ENCODE peak calls at places on chromosomes 7 and 10, in five cellular contexts. One of them, this sample, is unnamed.

GRCh38 chr7:24701232-24701898 is 55.9 kb downstream of the GSDME start:
- DNase-seq in PC-9: peak
- DNase-seq in mammary epithelial cell: peak
- DNase-seq in cardiac muscle cell: peak
- DNase-seq in tibial artery: no peak
- DNase-seq in this sample: peak

GRCh38 chr10:23951841-23952240 is 257.1 kb upstream of the KIAA1217 start:
- DNase-seq in PC-9: no peak
- DNase-seq in mammary epithelial cell: no peak
- DNase-seq in cardiac muscle cell: no peak
- DNase-seq in tibial artery: no peak
- DNase-seq in this sample: no peak

GRCh38 chr7:141374425-141374824 is 176.8 kb upstream of the AGK start:
- DNase-seq in PC-9: no peak
- DNase-seq in mammary epithelial cell: no peak
- DNase-seq in cardiac muscle cell: no peak
- DNase-seq in tibial artery: no peak
- DNase-seq in this sample: no peak

GRCh38 chr10:85604884-85605283 is 761.7 kb downstream of the GRID1 start:
- DNase-seq in PC-9: no peak
- DNase-seq in mammary epithelial cell: no peak
- DNase-seq in cardiac muscle cell: no peak
- DNase-seq in tibial artery: no peak
- DNase-seq in this sample: no peak

GRCh38 chr10:49115015-49115795 is at the start of gene VSTM4:
- DNase-seq in PC-9: no peak
- DNase-seq in mammary epithelial cell: no peak
- DNase-seq in cardiac muscle cell: peak
- DNase-seq in tibial artery: no peak
- DNase-seq in this sample: no peak

GRCh38 chr10:131426530-131426898 is 115.0 kb upstream of the TCERG1L start:
- DNase-seq in PC-9: no peak
- DNase-seq in mammary epithelial cell: no peak
- DNase-seq in cardiac muscle cell: no peak
- DNase-seq in tibial artery: no peak
- DNase-seq in this sample: no peak

GRCh38 chr7:79454325-79454960 is 976 bp upstream of the MAGI2 start:
- DNase-seq in PC-9: no peak
- DNase-seq in mammary epithelial cell: no peak
- DNase-seq in cardiac muscle cell: peak
- DNase-seq in tibial artery: peak
- DNase-seq in this sample: peak

GRCh38 chr7:43294080-43294630 is 181.7 kb downstream of the HECW1 start:
- DNase-seq in PC-9: no peak
- DNase-seq in mammary epithelial cell: peak
- DNase-seq in cardiac muscle cell: peak
- DNase-seq in tibial artery: no peak
- DNase-seq in this sample: peak

GRCh38 chr10:30062582-30062981 is 3.2 kb upstream of the JCAD start:
- DNase-seq in PC-9: no peak
- DNase-seq in mammary epithelial cell: no peak
- DNase-seq in cardiac muscle cell: no peak
- DNase-seq in tibial artery: no peak
- DNase-seq in this sample: no peak

GRCh38 chr10:46523119-46523880 is 33.2 kb downstream of the GPRIN2 start:
- DNase-seq in PC-9: no peak
- DNase-seq in mammary epithelial cell: peak
- DNase-seq in cardiac muscle cell: peak
- DNase-seq in tibial artery: peak
- DNase-seq in this sample: peak

GRCh38 chr10:11095374-11095785 is 77.7 kb downstream of the CELF2 start:
- DNase-seq in PC-9: no peak
- DNase-seq in mammary epithelial cell: no peak
- DNase-seq in cardiac muscle cell: no peak
- DNase-seq in tibial artery: no peak
- DNase-seq in this sample: no peak

GRCh38 chr7:120043250-120043649 is 229.7 kb upstream of the KCND2 start:
- DNase-seq in PC-9: no peak
- DNase-seq in mammary epithelial cell: no peak
- DNase-seq in cardiac muscle cell: no peak
- DNase-seq in tibial artery: no peak
- DNase-seq in this sample: no peak

GRCh38 chr10:1420663-1421362 is 316.5 kb downstream of the ADARB2 start:
- DNase-seq in PC-9: no peak
- DNase-seq in mammary epithelial cell: peak
- DNase-seq in cardiac muscle cell: no peak
- DNase-seq in tibial artery: no peak
- DNase-seq in this sample: peak

GRCh38 chr10:63554666-63555065 is 33.5 kb downstream of the REEP3 start:
- DNase-seq in PC-9: peak
- DNase-seq in mammary epithelial cell: peak
- DNase-seq in cardiac muscle cell: peak
- DNase-seq in tibial artery: no peak
- DNase-seq in this sample: peak

GRCh38 chr7:47893721-47894365 is 54.4 kb downstream of the PKD1L1 start:
- DNase-seq in PC-9: no peak
- DNase-seq in mammary epithelial cell: peak
- DNase-seq in cardiac muscle cell: no peak
- DNase-seq in tibial artery: no peak
- DNase-seq in this sample: no peak

GRCh38 chr7:7931626-7932025 is 37.0 kb upstream of the GLCCI1 start:
- DNase-seq in PC-9: no peak
- DNase-seq in mammary epithelial cell: no peak
- DNase-seq in cardiac muscle cell: no peak
- DNase-seq in tibial artery: no peak
- DNase-seq in this sample: no peak

GRCh38 chr10:3213174-3213573 is 40.6 kb upstream of the PITRM1 start:
- DNase-seq in PC-9: no peak
- DNase-seq in mammary epithelial cell: no peak
- DNase-seq in cardiac muscle cell: peak
- DNase-seq in tibial artery: no peak
- DNase-seq in this sample: no peak

GRCh38 chr7:22651534-22652243 is 75.3 kb upstream of the IL6 start:
- DNase-seq in PC-9: no peak
- DNase-seq in mammary epithelial cell: peak
- DNase-seq in cardiac muscle cell: peak
- DNase-seq in tibial artery: no peak
- DNase-seq in this sample: peak

GRCh38 chr10:132434405-132435005 is 37.5 kb downstream of the PWWP2B start:
- DNase-seq in PC-9: no peak
- DNase-seq in mammary epithelial cell: no peak
- DNase-seq in cardiac muscle cell: no peak
- DNase-seq in tibial artery: peak
- DNase-seq in this sample: no peak

GRCh38 chr7:12244694-12245093 is 33.6 kb downstream of the TMEM106B start:
- DNase-seq in PC-9: no peak
- DNase-seq in mammary epithelial cell: no peak
- DNase-seq in cardiac muscle cell: no peak
- DNase-seq in tibial artery: no peak
- DNase-seq in this sample: no peak

GRCh38 chr7:12244129-12244528 is 33.0 kb downstream of the TMEM106B start:
- DNase-seq in PC-9: no peak
- DNase-seq in mammary epithelial cell: no peak
- DNase-seq in cardiac muscle cell: peak
- DNase-seq in tibial artery: no peak
- DNase-seq in this sample: peak

GRCh38 chr7:12237007-12237406 is 25.9 kb downstream of the TMEM106B start:
- DNase-seq in PC-9: no peak
- DNase-seq in mammary epithelial cell: no peak
- DNase-seq in cardiac muscle cell: no peak
- DNase-seq in tibial artery: no peak
- DNase-seq in this sample: no peak

GRCh38 chr7:12235970-12236369 is 24.9 kb downstream of the TMEM106B start:
- DNase-seq in PC-9: no peak
- DNase-seq in mammary epithelial cell: no peak
- DNase-seq in cardiac muscle cell: no peak
- DNase-seq in tibial artery: no peak
- DNase-seq in this sample: no peak

DNA sequence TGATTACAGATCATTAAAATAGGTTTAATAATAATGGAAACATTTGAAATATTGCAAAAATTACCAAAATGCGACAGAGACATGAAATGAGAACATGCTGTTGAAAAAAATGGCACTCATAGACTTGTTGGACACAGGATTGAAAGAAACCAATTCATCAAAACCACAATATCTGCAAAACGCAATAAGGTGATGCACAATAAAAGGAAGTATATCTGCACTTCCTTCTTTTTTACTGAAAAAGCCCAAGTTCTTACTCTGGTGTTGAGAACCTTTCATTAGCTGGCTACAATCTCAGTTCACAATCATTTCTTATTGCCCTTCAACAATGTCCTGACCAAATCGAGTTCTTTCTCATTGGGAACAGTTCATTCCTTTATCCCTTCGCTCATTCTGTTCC is 28.7 kb downstream of the TMEM106B start:
- DNase-seq in PC-9: no peak
- DNase-seq in mammary epithelial cell: no peak
- DNase-seq in cardiac muscle cell: no peak
- DNase-seq in tibial artery: no peak
- DNase-seq in this sample: no peak
- TF ChIP-seq CTCF in PC-9: no peak
- TF ChIP-seq CTCF in mammary epithelial cell: no peak
- TF ChIP-seq CTCF in cardiac muscle cell: no peak
- TF ChIP-seq CTCF in tibial artery: no peak
- TF ChIP-seq CTCF in this sample: no peak

GRCh38 chr10:72424561-72424960 is 69.8 kb upstream of the DNAJB12 start:
- DNase-seq in PC-9: no peak
- DNase-seq in mammary epithelial cell: no peak
- DNase-seq in cardiac muscle cell: peak
- DNase-seq in tibial artery: no peak
- DNase-seq in this sample: no peak
- H3K27ac ChIP-seq in PC-9: no peak
- H3K27ac ChIP-seq in mammary epithelial cell: no peak
- H3K27ac ChIP-seq in cardiac muscle cell: no peak
- H3K27ac ChIP-seq in tibial artery: no peak
- H3K27ac ChIP-seq in this sample: no peak

DNA sequence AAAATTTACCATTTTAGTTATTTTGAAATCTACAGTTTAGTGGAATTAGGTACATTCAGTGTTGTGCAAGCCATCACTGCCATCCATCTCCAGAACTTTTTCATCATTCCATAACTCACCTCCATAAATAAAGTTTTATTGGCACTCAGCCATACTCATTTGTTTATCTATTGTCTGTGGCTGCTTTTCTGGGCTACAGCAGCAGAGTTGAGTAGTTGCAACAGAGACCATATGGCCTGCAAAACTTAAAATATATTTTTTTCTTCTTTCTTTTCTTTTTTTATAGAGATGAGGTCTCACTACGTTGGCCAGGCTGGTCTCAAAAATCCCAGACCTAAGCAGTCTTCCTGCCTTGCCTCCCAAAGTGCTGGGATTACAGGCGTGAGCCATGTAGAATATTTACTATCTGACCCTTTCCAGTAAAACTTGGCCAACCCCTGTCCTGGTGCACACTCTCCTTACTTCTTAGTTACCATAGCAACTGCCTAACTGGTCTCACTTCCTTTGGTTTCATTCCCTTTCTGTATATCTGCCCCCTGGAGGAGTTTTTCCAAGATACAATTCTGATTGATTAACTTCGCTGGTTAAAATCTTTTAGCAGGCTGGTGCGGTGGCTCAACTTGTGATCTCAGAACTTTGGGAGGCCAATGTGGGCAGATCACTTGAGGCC is 133.2 kb downstream of the CUX1 start:
- DNase-seq in PC-9: no peak
- DNase-seq in mammary epithelial cell: no peak
- DNase-seq in cardiac muscle cell: peak
- DNase-seq in tibial artery: no peak
- DNase-seq in this sample: no peak
- TF ChIP-seq CTCF in PC-9: no peak
- TF ChIP-seq CTCF in mammary epithelial cell: no peak
- TF ChIP-seq CTCF in cardiac muscle cell: peak
- TF ChIP-seq CTCF in tibial artery: no peak
- TF ChIP-seq CTCF in this sample: no peak

GRCh38 chr10:100733319-100733718 is 12.1 kb upstream of the PAX2 start:
- DNase-seq in PC-9: no peak
- DNase-seq in mammary epithelial cell: no peak
- DNase-seq in cardiac muscle cell: no peak
- DNase-seq in tibial artery: no peak
- DNase-seq in this sample: no peak
- H3K27ac ChIP-seq in PC-9: no peak
- H3K27ac ChIP-seq in mammary epithelial cell: no peak
- H3K27ac ChIP-seq in cardiac muscle cell: no peak
- H3K27ac ChIP-seq in tibial artery: no peak
- H3K27ac ChIP-seq in this sample: no peak

GRCh38 chr7:26280097-26280496 is 11.6 kb upstream of the SNX10 start:
- DNase-seq in PC-9: no peak
- DNase-seq in mammary epithelial cell: no peak
- DNase-seq in cardiac muscle cell: no peak
- DNase-seq in tibial artery: no peak
- DNase-seq in this sample: no peak

GRCh38 chr7:26280723-26281122 is 10.9 kb upstream of the SNX10 start:
- DNase-seq in PC-9: no peak
- DNase-seq in mammary epithelial cell: no peak
- DNase-seq in cardiac muscle cell: no peak
- DNase-seq in tibial artery: no peak
- DNase-seq in this sample: no peak

GRCh38 chr7:26275213-26275612 is 16.4 kb upstream of the SNX10 start:
- DNase-seq in PC-9: no peak
- DNase-seq in mammary epithelial cell: no peak
- DNase-seq in cardiac muscle cell: no peak
- DNase-seq in tibial artery: no peak
- DNase-seq in this sample: no peak

GRCh38 chr7:26279405-26279804 is 12.3 kb upstream of the SNX10 start:
- DNase-seq in PC-9: no peak
- DNase-seq in mammary epithelial cell: no peak
- DNase-seq in cardiac muscle cell: peak
- DNase-seq in tibial artery: no peak
- DNase-seq in this sample: no peak

DNA sequence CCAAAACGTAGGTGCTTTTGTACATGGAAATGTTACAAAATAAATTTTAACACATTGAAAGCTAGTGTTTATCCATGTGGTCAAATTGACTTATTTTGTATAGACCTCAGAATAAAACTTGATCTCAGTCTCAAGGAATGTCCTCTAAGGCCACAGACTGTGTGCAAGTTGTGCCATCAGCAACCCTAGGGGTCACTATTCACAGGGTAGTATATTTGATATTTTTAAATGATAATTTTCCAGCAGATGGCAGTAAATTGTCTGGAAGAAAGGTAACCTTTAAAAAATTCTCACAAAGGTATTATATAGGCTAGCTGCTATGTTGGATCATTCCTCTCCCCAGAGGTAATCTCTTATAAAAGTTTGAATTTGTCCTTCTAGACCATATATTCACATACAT is 12.9 kb upstream of the SNX10 start:
- DNase-seq in PC-9: peak
- DNase-seq in mammary epithelial cell: peak
- DNase-seq in cardiac muscle cell: peak
- DNase-seq in tibial artery: no peak
- DNase-seq in this sample: peak
- TF ChIP-seq CTCF in PC-9: peak
- TF ChIP-seq CTCF in mammary epithelial cell: peak
- TF ChIP-seq CTCF in cardiac muscle cell: peak
- TF ChIP-seq CTCF in tibial artery: no peak
- TF ChIP-seq CTCF in this sample: peak

This sample was measured in RWPE1.